ENCODE peak calls at places on chromosomes 5 and 9, in ten cellular contexts. D is left lung, H is GM23248, A is MM.1S, O is OCI-LY7, M is right atrium auricular region, E is adrenal gland, U is heart left ventricle, K is colonic mucosa, S is neural progenitor cell. C is an unnamed sample. For H3K4me1 and H3K36me3, the result is how much of the 10 kb centered on the place peaks cover.

GRCh38 chr5:72106922-72107873 is at the start of gene MAP1B:
- DNase-seq in D (peak), H (peak), A (no peak), O (no peak), M (peak), E (peak), U (peak), K (peak), S (peak), C (peak)

GRCh38 chr9:134491436-134491835 is 150.2 kb upstream of the COL5A1 start:
- DNase-seq in D (no peak), H (no peak), A (no peak), O (no peak), M (no peak), E (no peak), U (no peak), K (no peak), S (no peak), C (peak)

GRCh38 chr5:88732181-88732633 is 150.8 kb downstream of the MEF2C start:
- DNase-seq in D (peak), H (peak), A (peak), O (peak), M (peak), E (peak), U (no peak), K (no peak), S (no peak), C (peak)

GRCh38 chr5:111227805-111228204 is 3.6 kb downstream of the CAMK4 start:
- DNase-seq in D (no peak), H (peak), A (no peak), O (peak), M (no peak), E (no peak), U (no peak), K (peak), S (no peak), C (no peak)

GRCh38 chr5:87195616-87196015 is 72.1 kb upstream of the RASA1 start:
- DNase-seq in D (no peak), H (peak), A (no peak), O (no peak), M (no peak), E (no peak), U (no peak), K (no peak), S (no peak), C (no peak)

GRCh38 chr9:28976684-28977083 is 1403.4 kb upstream of the C9orf72 start:
- DNase-seq in D (no peak), H (no peak), A (no peak), O (no peak), M (no peak), E (no peak), U (no peak), K (no peak), S (no peak), C (no peak)

GRCh38 chr9:96553070-96553469 is 66.6 kb downstream of the CDC14B start:
- DNase-seq in D (no peak), H (peak), A (no peak), O (no peak), M (no peak), E (no peak), U (no peak), K (no peak), S (no peak), C (no peak)

GRCh38 chr5:72633041-72633445 is 125.8 kb upstream of the ZNF366 start:
- DNase-seq in D (no peak), H (peak), A (no peak), O (no peak), M (peak), E (no peak), U (no peak), K (no peak), S (no peak), C (no peak)

GRCh38 chr5:99004960-99005359 is 76.2 kb upstream of the CHD1 start:
- DNase-seq in D (no peak), H (no peak), A (no peak), O (no peak), M (no peak), E (no peak), U (no peak), K (no peak), S (no peak), C (no peak)

GRCh38 chr9:114782586-114782985 is 23.3 kb downstream of the TNFSF15 start:
- DNase-seq in D (no peak), H (no peak), A (no peak), O (no peak), M (no peak), E (no peak), U (no peak), K (no peak), S (no peak), C (no peak)

GRCh38 chr5:159951387-159951786 is 35.1 kb downstream of the ADRA1B start:
- DNase-seq in D (no peak), H (no peak), A (no peak), O (peak), M (no peak), E (no peak), U (no peak), K (no peak), S (peak), C (no peak)

GRCh38 chr5:81525690-81526089 is 131.8 kb upstream of the ACOT12 start:
- DNase-seq in D (no peak), H (peak), A (no peak), O (peak), M (no peak), E (no peak), U (no peak), K (no peak), S (no peak), C (no peak)

GRCh38 chr9:83533296-83533695 is 4.9 kb downstream of the FRMD3 start:
- DNase-seq in D (no peak), H (no peak), A (no peak), O (no peak), M (no peak), E (no peak), U (no peak), K (no peak), S (no peak), C (no peak)

GRCh38 chr9:98796364-98797101 is at the start of gene ANKS6:
- DNase-seq in D (peak), H (peak), A (peak), O (peak), M (peak), E (peak), U (peak), K (peak), S (peak), C (peak)

GRCh38 chr5:1336106-1336561 is 8.8 kb downstream of the CLPTM1L start:
- DNase-seq in D (no peak), H (no peak), A (peak), O (peak), M (no peak), E (no peak), U (no peak), K (no peak), S (no peak), C (no peak)

GRCh38 chr9:21096172-21096900 is 18.6 kb upstream of the IFNB1 start:
- DNase-seq in D (no peak), H (peak), A (peak), O (peak), M (no peak), E (no peak), U (no peak), K (no peak), S (no peak), C (no peak)

GRCh38 chr5:58887311-58887710 is 304.4 kb downstream of the RAB3C start:
- DNase-seq in D (no peak), H (no peak), A (no peak), O (no peak), M (no peak), E (no peak), U (no peak), K (no peak), S (no peak), C (no peak)

GRCh38 chr9:108645520-108645919 is 210.3 kb downstream of the ACTL7B start:
- DNase-seq in D (no peak), H (peak), A (no peak), O (no peak), M (no peak), E (no peak), U (no peak), K (no peak), S (no peak), C (no peak)

GRCh38 chr9:15423328-15423985 is 781 bp downstream of the SNAPC3 start:
- DNase-seq in D (no peak), H (peak), A (peak), O (peak), M (no peak), E (no peak), U (no peak), K (peak), S (peak), C (no peak)

GRCh38 chr9:131530546-131530929 is 525 bp downstream of the UCK1 start:
- DNase-seq in D (peak), H (peak), A (peak), O (peak), M (no peak), E (peak), U (peak), K (peak), S (peak), C (peak)

GRCh38 chr9:3677541-3677940 is 151.7 kb upstream of the RFX3 start:
- DNase-seq in D (no peak), H (no peak), A (no peak), O (no peak), M (no peak), E (no peak), U (no peak), K (no peak), S (no peak), C (no peak)

GRCh38 chr5:135398160-135398854 is 724 bp downstream of the MACROH2A1 start:
- DNase-seq in D (peak), H (peak), A (peak), O (peak), M (no peak), E (no peak), U (peak), K (peak), S (peak), C (no peak)

GRCh38 chr5:125659316-125660071 is 763.7 kb upstream of the GRAMD2B start:
- DNase-seq in D (no peak), H (no peak), A (no peak), O (no peak), M (no peak), E (peak), U (no peak), K (no peak), S (peak), C (no peak)

GRCh38 chr5:69484891-69485290 is 7.7 kb upstream of the OCLN start:
- DNase-seq in D (no peak), H (peak), A (no peak), O (no peak), M (no peak), E (no peak), U (no peak), K (no peak), S (no peak), C (no peak)

GRCh38 chr5:10275991-10276390 is 25.9 kb downstream of the CCT5 start:
- DNase-seq in D (no peak), H (no peak), A (no peak), O (no peak), M (no peak), E (no peak), U (no peak), K (peak), S (no peak), C (no peak)

GRCh38 chr5:74556631-74557595 is 83.6 kb downstream of the ENC1 start:
- DNase-seq in D (no peak), H (peak), A (no peak), O (no peak), M (no peak), E (no peak), U (no peak), K (no peak), S (no peak), C (no peak)

GRCh38 chr9:138023394-138024124 is 146.0 kb downstream of the CACNA1B start:
- DNase-seq in D (no peak), H (no peak), A (no peak), O (no peak), M (peak), E (no peak), U (no peak), K (no peak), S (peak), C (no peak)

GRCh38 chr5:54455413-54456157 is at the start of gene HSPB3:
- DNase-seq in D (no peak), H (peak), A (no peak), O (no peak), M (peak), E (no peak), U (peak), K (no peak), S (no peak), C (no peak)

GRCh38 chr5:147413266-147413665 is 96.6 kb downstream of the DPYSL3 start:
- DNase-seq in D (no peak), H (no peak), A (no peak), O (no peak), M (no peak), E (no peak), U (no peak), K (no peak), S (no peak), C (no peak)

DNA sequence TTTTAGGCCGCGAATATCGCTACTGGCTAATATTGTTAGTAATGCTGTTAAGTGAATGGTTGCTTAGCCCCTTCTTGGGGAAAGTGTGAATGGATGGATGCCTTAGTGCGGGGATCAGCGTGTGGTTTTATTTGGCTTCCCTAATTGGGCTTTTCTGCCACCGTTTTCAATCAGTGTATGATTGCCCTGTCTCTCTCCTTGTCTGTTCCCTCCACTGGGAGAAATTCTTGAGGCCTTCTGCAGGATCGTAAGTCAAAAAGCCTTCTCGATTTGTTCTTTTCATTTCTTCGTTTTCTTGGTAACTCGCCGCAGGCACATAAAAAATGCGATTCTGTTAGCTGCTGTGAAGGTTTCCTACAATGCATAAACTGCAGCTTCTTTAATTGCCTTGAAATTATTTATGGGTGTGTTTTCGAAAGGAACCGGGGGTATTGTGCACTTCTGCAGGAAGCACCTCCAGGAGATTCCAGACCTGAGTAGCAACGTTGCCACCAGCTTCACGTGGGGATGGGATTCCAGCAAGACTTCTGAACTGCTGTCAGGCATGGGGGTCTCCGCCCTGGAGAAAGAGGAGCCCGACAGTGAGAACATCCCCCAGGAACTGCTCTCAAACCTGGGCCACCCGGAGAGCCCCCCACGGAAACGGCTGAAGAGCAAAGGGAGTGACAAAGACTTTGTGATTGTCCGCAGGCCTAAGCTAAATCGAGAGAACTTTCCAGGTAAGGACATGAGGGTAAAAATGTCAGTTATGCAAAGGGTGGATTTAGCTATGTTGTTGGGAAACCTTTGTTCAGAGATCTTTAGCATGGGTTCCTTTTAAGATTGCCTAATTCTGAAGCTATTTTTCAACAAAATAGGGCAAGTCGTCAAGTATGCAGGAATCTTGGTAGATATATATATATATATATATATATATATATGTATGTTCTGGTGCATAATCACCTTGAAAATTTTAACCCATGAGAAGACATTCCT is 700 bp downstream of the SKP2 start:
- DNase-seq in D (no peak), H (peak), A (peak), O (peak), M (no peak), E (no peak), U (no peak), K (peak), S (peak), C (no peak)
- H3K4me1 ChIP-seq in D (under half), H (under half), A (under half), O (under half), M (under half), E (under half), U (under half), K (under half), S (under half), C (under half)

GRCh38 chr5:115243412-115243811 is 19.3 kb downstream of the PGGT1B start:
- DNase-seq in D (no peak), H (peak), A (no peak), O (no peak), M (no peak), E (no peak), U (no peak), K (no peak), S (no peak), C (no peak)
- H3K4me3 ChIP-seq in D (no peak), H (no peak), A (no peak), O (no peak), M (no peak), E (no peak), U (no peak), K (no peak), S (no peak), C (no peak)

DNA sequence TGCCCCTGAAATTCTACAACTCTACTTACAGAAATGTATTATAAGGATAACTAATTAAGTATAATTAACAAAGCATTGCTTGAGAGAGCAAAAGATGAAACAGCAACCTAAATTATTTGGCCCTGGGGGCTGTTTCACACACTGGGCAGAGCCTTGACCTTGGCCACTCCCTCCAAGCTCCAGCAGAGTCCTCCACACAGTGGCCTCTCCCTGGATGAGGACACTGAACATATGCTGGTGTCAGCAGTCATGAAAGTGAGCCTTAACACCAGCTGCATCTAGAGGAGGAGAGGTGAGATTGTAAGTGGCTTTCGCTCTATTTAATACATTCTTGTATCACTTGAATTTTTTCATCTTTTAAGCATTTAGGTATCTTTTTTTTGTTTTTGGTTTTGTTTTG is 23.3 kb upstream of the ZDHHC12 start:
- DNase-seq in D (no peak), H (no peak), A (no peak), O (no peak), M (no peak), E (peak), U (no peak), K (no peak), S (no peak), C (no peak)
- H3K36me3 ChIP-seq in D (under half), H (under half), A (under half), O (under half), M (under half), E (under half), U (half or more), K (under half), S (under half), C (under half)

GRCh38 chr9:128252317-128253139 is 23.3 kb downstream of the GOLGA2 start:
- DNase-seq in D (no peak), H (no peak), A (no peak), O (no peak), M (no peak), E (no peak), U (no peak), K (no peak), S (no peak), C (no peak)

GRCh38 chr9:128251701-128252100 is 24.1 kb downstream of the GOLGA2 start:
- DNase-seq in D (no peak), H (peak), A (no peak), O (no peak), M (no peak), E (no peak), U (no peak), K (no peak), S (no peak), C (no peak)

GRCh38 chr9:128250839-128251558 is 24.8 kb downstream of the GOLGA2 start:
- DNase-seq in D (no peak), H (no peak), A (no peak), O (no peak), M (no peak), E (no peak), U (no peak), K (no peak), S (peak), C (no peak)

GRCh38 chr9:128249558-128249913 is 26.3 kb downstream of the GOLGA2 start:
- DNase-seq in D (no peak), H (no peak), A (no peak), O (no peak), M (no peak), E (no peak), U (no peak), K (no peak), S (no peak), C (no peak)

DNA sequence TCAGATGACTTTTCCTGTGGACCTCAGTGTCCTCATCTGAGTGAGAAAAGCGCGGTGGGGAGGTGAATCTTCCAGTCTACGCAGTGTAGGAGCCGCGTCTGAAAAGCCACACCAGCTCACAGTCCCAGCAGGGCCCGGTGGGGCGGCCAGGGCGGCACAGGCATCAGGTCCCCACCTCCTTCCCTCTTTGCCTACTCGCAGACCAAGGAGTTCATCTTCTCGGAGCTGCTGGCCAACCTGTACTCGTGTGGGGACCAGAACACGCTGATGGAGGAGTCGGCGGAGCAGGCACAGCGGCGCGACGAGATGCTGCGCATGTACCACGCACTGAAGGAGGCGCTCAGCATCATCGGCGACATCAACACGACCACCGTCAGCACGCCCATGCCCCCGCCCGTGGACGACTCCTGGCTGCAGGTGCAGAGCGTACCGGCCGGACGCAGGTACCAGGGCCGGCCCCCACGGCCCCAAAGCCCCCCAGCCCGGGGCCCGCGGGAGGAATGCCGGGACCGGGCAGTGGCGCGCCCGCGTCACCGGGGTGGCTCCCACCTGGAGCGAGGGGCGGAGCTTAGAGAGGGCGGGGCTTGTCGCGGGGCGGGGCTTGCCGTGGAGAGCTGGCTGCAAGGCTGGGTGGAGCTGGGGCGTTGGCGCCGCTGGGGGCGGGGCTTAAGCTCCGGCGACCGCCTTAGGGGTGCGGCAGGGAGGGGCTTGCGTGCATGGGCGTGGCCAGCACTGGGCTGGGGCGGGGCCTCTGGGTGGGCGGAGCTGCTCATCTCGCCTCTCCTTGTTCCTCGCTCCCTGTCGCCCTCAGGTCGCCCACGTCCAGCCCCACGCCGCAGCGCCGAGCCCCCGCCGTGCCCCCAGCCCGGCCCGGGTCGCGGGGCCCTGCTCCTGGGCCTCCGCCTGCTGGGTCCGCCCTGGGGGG is 25.6 kb downstream of the GOLGA2 start:
- DNase-seq in D (peak), H (peak), A (peak), O (peak), M (no peak), E (peak), U (peak), K (peak), S (peak), C (peak)
- H3K4me1 ChIP-seq in D (under half), H (under half), A (under half), O (under half), M (under half), E (under half), U (under half), K (under half), S (under half), C (under half)